ENCODE peak calls at places on chromosomes 4 and X, in nine cellular contexts. T, I, H, O, A, E, F, K and Z are unnamed samples.

GRCh38 chrX:2391869-2392606 is 108.7 kb downstream of the DHRSX start:
- DNase-seq in O (no peak), I (no peak), E (peak), F (no peak), K (no peak), A (peak), H (peak), T (no peak), Z (no peak)

GRCh38 chrX:131763674-131764073 is 219.8 kb downstream of the OR13H1 start:
- DNase-seq in E (peak), T (peak), O (no peak), H (no peak), K (no peak), I (peak), F (no peak), A (peak), Z (no peak)

GRCh38 chrX:43581888-43582539 is 74.1 kb upstream of the MAOA start:
- DNase-seq in T (no peak), I (no peak), E (no peak), O (no peak), F (no peak), A (peak), K (no peak), H (no peak), Z (no peak)

GRCh38 chrX:41823402-41823801 is 99.4 kb downstream of the GPR82 start:
- DNase-seq in F (no peak), T (no peak), A (no peak), I (no peak), E (no peak), O (no peak), H (peak), K (no peak), Z (no peak)

GRCh38 chr4:6674500-6675149 is 19.1 kb upstream of the S100P start:
- DNase-seq in I (peak), K (no peak), A (peak), H (no peak), E (peak), T (no peak), O (peak), F (no peak), Z (no peak)

GRCh38 chr4:6840062-6840976 is 57.8 kb downstream of the KIAA0232 start:
- DNase-seq in E (peak), I (no peak), H (peak), A (no peak), K (no peak), F (no peak), O (no peak), T (no peak), Z (no peak)

GRCh38 chr4:185383451-185383850 is 12.3 kb downstream of the LRP2BP start:
- DNase-seq in E (no peak), F (no peak), O (no peak), A (no peak), H (no peak), K (no peak), T (no peak), I (no peak), Z (no peak)

GRCh38 chrX:153926863-153927685 is 1.0 kb upstream of the ARHGAP4 start:
- DNase-seq in K (peak), H (no peak), F (no peak), A (no peak), O (peak), E (peak), T (no peak), I (peak), Z (no peak)

GRCh38 chrX:16457239-16457638 is 192.7 kb upstream of the S100G start:
- DNase-seq in I (no peak), E (no peak), T (no peak), A (no peak), O (no peak), F (no peak), H (no peak), K (no peak), Z (no peak)

GRCh38 chr4:173211838-173212237 is 43.2 kb downstream of the GALNT7 start:
- DNase-seq in I (no peak), T (no peak), F (no peak), K (no peak), E (peak), O (no peak), A (peak), H (peak), Z (no peak)

GRCh38 chr4:2254665-2255500 is 7.0 kb downstream of the MXD4 start:
- DNase-seq in K (peak), F (no peak), T (no peak), H (no peak), I (no peak), A (no peak), O (no peak), E (no peak), Z (peak)

GRCh38 chr4:187389420-187389819 is 606.2 kb upstream of the ZFP42 start:
- DNase-seq in K (no peak), A (no peak), H (no peak), F (no peak), E (no peak), I (no peak), T (no peak), O (no peak), Z (no peak)

GRCh38 chr4:61210186-61210939 is 10.2 kb downstream of the ADGRL3 start:
- DNase-seq in H (no peak), K (no peak), E (no peak), I (no peak), T (no peak), A (peak), O (no peak), F (no peak), Z (no peak)

GRCh38 chr4:143700420-143701352 is at the start of gene FREM3:
- DNase-seq in H (no peak), O (no peak), I (no peak), T (no peak), K (peak), A (peak), E (no peak), F (peak), Z (peak)

GRCh38 chr4:113636438-113636818 is 125.1 kb downstream of the CAMK2D start:
- DNase-seq in K (no peak), E (no peak), O (no peak), T (no peak), I (no peak), A (no peak), F (no peak), H (no peak), Z (no peak)

GRCh38 chr4:4506961-4507360 is 34.9 kb downstream of the STX18 start:
- DNase-seq in F (no peak), O (no peak), A (no peak), E (no peak), I (no peak), K (no peak), T (peak), H (no peak), Z (no peak)

GRCh38 chr4:4225915-4226605 is 669 bp downstream of the OTOP1 start:
- DNase-seq in H (no peak), O (no peak), E (peak), I (no peak), T (no peak), A (no peak), K (peak), F (no peak), Z (no peak)

GRCh38 chr4:156377036-156377700 is 423.5 kb upstream of the CTSO start:
- DNase-seq in H (peak), T (no peak), I (no peak), E (peak), A (no peak), F (no peak), K (no peak), O (no peak), Z (no peak)

GRCh38 chr4:156374894-156375293 is 421.2 kb upstream of the CTSO start:
- DNase-seq in A (no peak), F (no peak), E (no peak), I (no peak), H (no peak), T (no peak), K (no peak), O (no peak), Z (no peak)

GRCh38 chr4:156374069-156374468 is 420.4 kb upstream of the CTSO start:
- DNase-seq in A (no peak), H (no peak), O (no peak), T (no peak), K (no peak), I (no peak), E (no peak), F (no peak), Z (no peak)

GRCh38 chr4:156378053-156378665 is 424.5 kb upstream of the CTSO start:
- DNase-seq in F (no peak), E (peak), I (no peak), A (peak), O (no peak), H (no peak), K (no peak), T (no peak), Z (no peak)
- TF ChIP-seq CTCF in F (peak), E (peak), I (peak), A (peak), O (no peak), H (peak), K (peak), T (peak), Z (peak)

GRCh38 chr4:162497564-162498167 is 333.9 kb upstream of the FSTL5 start:
- DNase-seq in A (peak), K (no peak), I (no peak), T (no peak), O (no peak), E (peak), F (no peak), H (peak), Z (no peak)
- TF ChIP-seq CTCF in A (peak), K (peak), I (peak), T (peak), O (peak), E (peak), F (peak), H (peak), Z (peak)

DNA sequence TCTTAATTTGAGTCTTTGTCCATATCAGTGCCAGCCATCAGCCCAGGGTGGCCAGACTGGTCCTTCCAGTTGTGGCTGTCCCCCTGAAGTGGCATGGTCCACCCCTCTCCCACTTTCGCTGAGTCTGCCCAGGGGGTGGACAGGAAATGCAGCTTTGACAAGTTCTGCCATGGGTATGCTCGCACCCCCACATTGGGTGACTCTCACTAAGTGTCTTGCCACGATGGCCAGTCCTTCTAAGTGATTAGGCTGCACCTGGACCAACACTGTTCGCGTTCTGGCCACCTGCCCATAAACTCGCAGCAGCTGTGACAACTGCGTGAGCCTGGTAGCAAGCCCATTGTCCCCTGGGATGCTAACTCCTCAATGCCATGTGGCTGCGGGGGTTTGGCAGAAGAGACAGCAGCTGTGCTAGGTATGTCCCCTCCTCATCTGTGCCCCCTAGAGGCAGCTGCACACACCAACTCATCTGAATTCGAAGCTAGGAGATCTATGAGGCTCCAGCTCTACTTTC is 10.0 kb upstream of the LNX1 start:
- DNase-seq in H (no peak), E (no peak), T (no peak), O (no peak), I (no peak), K (peak), A (peak), F (no peak), Z (no peak)
- TF ChIP-seq CTCF in H (peak), E (peak), T (no peak), O (no peak), I (peak), K (peak), A (peak), F (peak), Z (no peak)

GRCh38 chrX:39811391-39811790 is 286.4 kb downstream of the BCOR start:
- DNase-seq in K (no peak), H (no peak), T (no peak), O (no peak), F (no peak), I (no peak), E (no peak), A (no peak), Z (no peak)
- TF ChIP-seq CTCF in K (no peak), H (no peak), T (no peak), O (no peak), F (no peak), I (no peak), E (no peak), A (no peak), Z (no peak)

GRCh38 chrX:25343060-25343459 is 327.3 kb upstream of the ARX start:
- DNase-seq in H (no peak), O (no peak), A (no peak), K (no peak), I (no peak), F (no peak), E (no peak), T (no peak), Z (no peak)
- TF ChIP-seq CTCF in H (no peak), O (no peak), A (no peak), K (no peak), I (no peak), F (no peak), E (no peak), T (no peak), Z (no peak)